ENCODE peak calls at places on chromosomes 7 and 10, in six cellular contexts. A, V, Y, D, K and J are unnamed samples.

GRCh38 chr7:15780271-15780670 is 93.8 kb upstream of the MEOX2 start:
- DNase-seq in V (no peak), Y (no peak), K (peak), D (no peak), A (no peak), J (peak)

GRCh38 chr7:40234046-40234445 is 99.2 kb downstream of the SUGCT start:
- DNase-seq in D (no peak), Y (no peak), A (no peak), V (no peak), K (no peak), J (no peak)

GRCh38 chr10:95403690-95404459 is 113.1 kb upstream of the PDLIM1 start:
- DNase-seq in V (peak), D (no peak), A (no peak), Y (no peak), K (no peak), J (no peak)

GRCh38 chr7:149458235-149458634 is 2.6 kb downstream of the ZNF777 start:
- DNase-seq in K (no peak), D (no peak), A (no peak), V (no peak), Y (no peak), J (no peak)

GRCh38 chr7:28406192-28406591 is 6.1 kb upstream of the CREB5 start:
- DNase-seq in K (peak), V (no peak), A (peak), Y (no peak), D (no peak), J (no peak)

GRCh38 chr7:91367812-91368578 is 103.8 kb downstream of the FZD1 start:
- DNase-seq in K (no peak), Y (no peak), D (no peak), A (no peak), V (no peak), J (no peak)

GRCh38 chr10:76632158-76633051 is 1005.2 kb downstream of the KCNMA1 start:
- DNase-seq in V (no peak), K (no peak), Y (no peak), D (no peak), A (peak), J (no peak)

GRCh38 chr7:131522325-131522920 is 34.0 kb downstream of the PODXL start:
- DNase-seq in D (peak), K (no peak), A (peak), Y (no peak), V (no peak), J (no peak)

GRCh38 chr7:39271386-39271785 is 293.7 kb downstream of the POU6F2 start:
- DNase-seq in K (no peak), D (peak), A (peak), V (peak), Y (peak), J (no peak)

GRCh38 chr10:131802991-131803390 is 97.8 kb upstream of the PPP2R2D start:
- DNase-seq in A (no peak), K (no peak), Y (no peak), D (no peak), V (no peak), J (no peak)

GRCh38 chr10:126147866-126148578 is 240.3 kb downstream of the ADAM12 start:
- DNase-seq in D (no peak), Y (no peak), V (no peak), A (no peak), K (peak), J (peak)

GRCh38 chr7:82345886-82346285 is 97.7 kb downstream of the CACNA2D1 start:
- DNase-seq in V (no peak), A (no peak), D (no peak), Y (no peak), K (no peak), J (peak)

GRCh38 chr7:26348987-26349809 is 57.5 kb downstream of the SNX10 start:
- DNase-seq in A (no peak), V (no peak), D (no peak), K (no peak), Y (no peak), J (no peak)

DNA sequence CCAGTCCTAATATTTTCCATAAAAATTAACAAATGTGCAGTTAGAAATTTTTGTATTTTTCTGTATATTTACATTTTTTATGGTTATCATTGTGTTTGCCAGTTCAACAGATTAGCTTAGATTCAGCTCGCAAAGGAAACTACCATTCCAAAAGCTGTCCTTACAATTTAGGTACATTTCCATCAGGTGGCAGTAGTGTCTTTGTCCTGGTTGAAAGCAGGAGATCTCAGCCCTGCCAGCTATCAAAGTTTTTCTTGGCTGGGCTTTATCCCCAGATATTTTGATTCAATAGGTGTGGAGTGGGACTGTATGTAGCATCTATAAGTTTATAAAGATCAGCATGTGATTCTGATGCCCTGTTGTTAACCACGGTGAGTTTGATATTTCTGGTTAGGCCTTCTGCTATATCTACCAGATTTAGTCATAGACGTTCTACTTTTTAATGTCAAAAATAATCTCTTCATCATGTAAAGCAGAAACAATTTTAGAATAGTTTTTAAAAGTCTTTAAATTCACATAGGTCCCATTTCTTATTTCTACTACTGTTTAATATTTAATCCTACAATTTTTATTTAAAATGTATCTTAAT is 15.5 kb upstream of the ICA1 start:
- DNase-seq in A (no peak), K (no peak), Y (no peak), V (no peak), D (no peak), J (no peak)
- TF ChIP-seq CTCF in A (peak), K (no peak), Y (no peak), V (no peak), D (no peak), J (no peak)

DNA sequence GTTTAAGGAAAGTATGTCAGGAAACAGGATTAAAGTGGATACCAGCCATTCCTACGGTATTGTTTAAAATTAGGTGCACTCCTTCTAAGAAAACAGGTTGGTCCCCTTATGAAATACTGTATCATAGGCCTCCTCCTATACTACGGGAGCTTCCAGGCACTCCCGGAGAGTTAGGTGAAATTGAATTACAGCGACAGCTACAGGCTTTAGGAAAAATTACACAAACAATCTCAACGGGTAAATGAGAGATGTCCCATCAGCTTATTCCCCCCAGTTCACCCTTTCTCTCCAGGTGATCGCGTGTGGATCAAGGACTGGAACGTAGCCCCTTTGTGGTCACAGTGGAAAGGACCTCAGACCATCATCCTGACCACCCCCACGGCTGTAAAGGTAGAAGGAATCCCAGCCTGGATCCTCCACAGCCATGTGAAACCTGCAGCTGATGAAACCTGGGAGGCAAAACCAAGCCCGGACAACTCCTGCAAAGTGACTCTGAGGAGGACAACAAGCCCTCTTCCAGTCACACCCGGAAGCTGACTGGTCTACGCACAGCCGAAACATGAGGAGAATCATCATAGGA is 25.1 kb upstream of the GHITM start:
- DNase-seq in V (no peak), A (peak), D (no peak), Y (no peak), K (no peak), J (no peak)
- TF ChIP-seq CTCF in V (no peak), A (peak), D (no peak), Y (no peak), K (no peak), J (peak)

DNA sequence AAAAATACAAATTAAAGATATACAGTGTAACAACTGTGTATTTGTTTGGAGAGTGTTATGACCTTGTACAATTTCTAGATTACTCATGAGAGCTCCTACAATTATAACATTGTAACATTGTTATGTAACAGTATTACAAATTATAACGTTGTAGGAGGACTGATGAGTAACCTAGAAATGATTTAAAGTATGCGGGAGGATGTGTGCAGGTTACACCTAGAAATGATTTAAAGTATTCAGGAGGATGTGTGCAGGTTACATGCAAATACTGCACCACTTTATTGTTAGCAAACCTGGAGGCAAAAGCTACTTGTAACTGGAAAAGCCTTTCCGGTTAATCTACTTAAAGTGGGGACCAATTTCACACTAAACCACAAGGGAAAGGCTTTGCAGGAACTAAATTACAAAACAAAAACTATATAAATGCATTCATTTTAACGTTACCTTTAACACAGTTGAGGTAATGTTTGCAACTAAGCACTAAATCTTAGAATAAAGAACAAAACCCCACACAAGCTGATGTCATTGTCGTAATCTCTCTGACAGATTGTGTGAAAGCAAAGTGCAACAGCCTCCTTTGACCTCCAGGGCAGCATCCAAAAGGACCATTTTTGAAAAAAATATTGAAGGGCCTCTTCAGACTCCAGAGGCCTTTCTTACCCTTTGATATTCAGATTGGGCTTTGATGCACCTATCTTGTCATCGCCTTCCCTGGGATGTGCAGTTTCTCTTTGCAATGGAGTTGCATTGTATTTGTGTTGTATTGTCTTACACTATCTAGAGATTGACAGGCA is 522.1 kb upstream of the FOXK1 start:
- DNase-seq in D (no peak), A (no peak), K (peak), V (no peak), Y (no peak), J (no peak)
- TF ChIP-seq CTCF in D (no peak), A (no peak), K (no peak), V (no peak), Y (no peak), J (no peak)

DNA sequence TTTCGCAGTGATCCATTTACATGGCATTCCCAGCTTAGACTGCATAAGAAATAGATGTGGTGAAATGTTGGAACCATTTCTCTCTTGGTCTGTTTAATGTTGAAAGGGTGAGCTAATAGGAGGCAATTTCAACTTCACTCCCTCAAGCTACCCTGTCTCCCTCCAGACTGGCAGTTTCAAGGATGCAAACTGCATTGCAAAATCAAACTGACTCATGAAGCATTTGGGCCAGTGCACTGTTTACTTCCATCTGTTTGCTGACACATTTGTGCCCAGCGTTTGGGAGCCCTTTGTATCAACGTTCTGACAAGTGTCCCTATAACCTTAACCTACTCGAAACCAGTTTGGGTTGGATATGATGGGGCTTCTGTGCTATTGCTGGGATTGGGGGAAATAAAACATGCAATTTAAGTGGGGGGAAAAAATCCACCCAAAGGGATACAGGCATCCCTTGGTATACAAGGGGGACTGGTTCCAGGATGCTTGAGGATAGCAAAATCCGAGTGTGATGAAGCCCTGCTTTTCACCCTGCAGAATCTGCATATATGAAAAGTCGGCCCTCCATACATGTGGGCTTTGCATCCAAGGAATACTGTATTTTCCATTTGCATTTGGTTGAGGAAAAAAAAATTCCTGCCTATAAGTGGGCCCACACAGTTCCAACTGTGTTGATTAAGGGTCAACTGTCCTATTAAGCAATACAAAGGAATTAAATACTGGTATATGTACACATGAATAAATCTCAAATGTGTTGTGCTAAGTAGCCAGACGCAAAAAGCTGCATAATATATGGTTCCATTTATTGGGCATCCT is 15.6 kb downstream of the RHEB start:
- DNase-seq in V (no peak), D (peak), A (no peak), Y (no peak), K (peak), J (peak)
- TF ChIP-seq CTCF in V (no peak), D (no peak), A (no peak), Y (no peak), K (no peak), J (no peak)

GRCh38 chr10:24973163-24973562 is 20.8 kb upstream of the PRTFDC1 start:
- DNase-seq in K (no peak), A (no peak), Y (no peak), D (no peak), V (no peak), J (no peak)

GRCh38 chr10:24971374-24971773 is 19.0 kb upstream of the PRTFDC1 start:
- DNase-seq in D (no peak), A (no peak), Y (no peak), K (no peak), V (no peak), J (no peak)

GRCh38 chr10:24969732-24970330 is 17.4 kb upstream of the PRTFDC1 start:
- DNase-seq in A (no peak), D (no peak), K (no peak), V (no peak), Y (no peak), J (no peak)

GRCh38 chr10:24979685-24980084 is 27.3 kb upstream of the PRTFDC1 start:
- DNase-seq in Y (no peak), D (no peak), V (no peak), K (no peak), A (no peak), J (no peak)

GRCh38 chr10:24974978-24975377 is 22.6 kb upstream of the PRTFDC1 start:
- DNase-seq in K (peak), V (peak), A (no peak), D (peak), Y (no peak), J (peak)
- TF ChIP-seq CTCF in K (no peak), V (no peak), A (no peak), D (peak), Y (no peak), J (peak)

DNA sequence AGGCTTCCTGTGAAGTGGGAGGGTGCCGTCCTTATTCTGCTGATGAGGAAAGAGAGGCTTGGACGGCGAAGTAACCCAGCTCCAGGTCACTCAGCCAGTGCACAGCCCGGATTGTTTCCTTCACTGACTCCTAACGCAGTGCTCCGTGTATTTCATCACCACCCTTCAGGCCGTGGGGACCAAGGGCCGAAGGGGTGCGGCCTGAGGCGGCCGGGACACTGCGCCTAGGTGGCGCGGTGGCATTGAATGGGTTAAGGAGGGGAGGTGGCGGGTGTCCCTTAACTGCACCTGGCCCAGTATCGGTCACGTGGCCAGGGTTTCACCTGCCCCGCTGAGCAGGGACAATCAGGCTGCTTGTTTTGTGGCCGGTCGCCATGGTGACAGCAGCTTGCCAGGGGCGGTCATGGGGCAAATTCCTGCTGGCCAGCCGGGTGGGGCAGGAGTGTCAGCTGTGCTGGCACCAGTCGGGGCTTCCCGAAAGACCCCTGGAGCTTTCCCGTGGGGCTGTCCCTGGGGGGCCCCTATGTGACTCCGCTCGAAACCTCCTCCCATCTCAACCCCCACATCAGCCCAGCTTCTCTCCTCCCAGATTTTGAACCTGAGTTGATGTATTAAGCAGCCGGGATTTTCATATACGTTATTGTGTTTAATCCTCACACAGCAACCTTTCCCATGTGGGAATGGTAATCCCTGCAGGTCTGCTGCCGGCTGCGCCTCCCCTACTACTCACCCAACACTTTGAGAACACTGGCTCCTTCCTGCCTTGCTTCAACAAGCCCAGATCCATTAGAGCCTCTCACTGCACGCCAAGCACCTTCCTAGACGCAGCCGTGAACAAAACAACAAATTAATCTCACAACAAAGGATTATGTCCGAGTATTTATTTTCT is 4.4 kb upstream of the ABHD11 start:
- DNase-seq in V (no peak), K (no peak), Y (peak), A (peak), D (peak), J (no peak)
- TF ChIP-seq CTCF in V (no peak), K (no peak), Y (no peak), A (no peak), D (no peak), J (no peak)

GRCh38 chr10:80453392-80453714 is 757 bp upstream of the TSPAN14 start:
- DNase-seq in D (no peak), A (peak), V (no peak), K (no peak), Y (no peak), J (no peak)
- TF ChIP-seq CTCF in D (no peak), A (no peak), V (no peak), K (no peak), Y (no peak), J (peak)

GRCh38 chr7:95688931-95689453 is 83.4 kb upstream of the DYNC1I1 start:
- DNase-seq in Y (no peak), V (no peak), D (no peak), K (no peak), A (no peak), J (no peak)

GRCh38 chr7:95687759-95688343 is 84.5 kb upstream of the DYNC1I1 start:
- DNase-seq in K (no peak), Y (no peak), A (no peak), V (no peak), D (no peak), J (peak)

GRCh38 chr7:95691464-95691863 is 80.9 kb upstream of the DYNC1I1 start:
- DNase-seq in Y (no peak), A (no peak), D (no peak), V (no peak), K (no peak), J (no peak)

GRCh38 chr7:95693551-95694333 is 78.6 kb upstream of the DYNC1I1 start:
- DNase-seq in Y (no peak), V (no peak), D (no peak), K (no peak), A (no peak), J (no peak)

DNA sequence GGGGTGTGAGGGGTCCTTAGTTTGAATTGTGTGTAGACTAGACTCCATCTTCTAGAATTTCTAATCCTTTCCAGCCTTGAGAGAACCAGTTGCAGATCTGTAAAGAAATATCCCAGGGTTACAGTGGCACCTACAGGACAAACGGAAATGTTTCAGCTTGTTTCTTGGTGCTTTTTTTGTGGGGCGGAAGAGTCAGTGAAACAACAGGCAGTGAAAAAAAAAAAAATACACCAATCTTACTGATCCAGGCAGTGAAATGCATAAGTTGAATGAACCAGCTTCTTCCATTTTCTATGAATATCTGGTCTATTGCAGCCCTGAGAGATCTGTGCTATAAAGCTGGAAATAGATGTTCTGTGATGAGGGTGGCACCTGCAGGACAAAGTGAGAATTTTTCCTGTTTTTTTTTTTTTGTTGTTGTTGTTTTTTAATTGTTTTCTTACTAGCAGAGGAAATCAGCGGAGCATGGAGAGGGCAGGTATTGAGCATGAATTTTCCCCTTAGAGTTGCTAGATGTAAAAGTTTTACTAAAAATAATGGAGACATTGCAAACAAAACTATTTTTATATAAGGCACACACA is 81.9 kb upstream of the DYNC1I1 start:
- DNase-seq in Y (no peak), A (no peak), D (no peak), K (peak), V (peak), J (peak)
- TF ChIP-seq CTCF in Y (peak), A (peak), D (peak), K (no peak), V (peak), J (peak)